ENCODE peak calls at places on chromosomes 7 and 10, in eight cellular contexts. I is dorsolateral prefrontal cortex; K is OCI-LY7; Y is cardiac muscle cell; S is GM23338; W is NB4; L is cardiac fibroblast; V is CD8-positive, alpha-beta T cell. B is an unnamed sample.

GRCh38 chr10:43842072-43842471 is 193.4 kb upstream of the ZNF32 start:
- DNase-seq in I (no peak), K (no peak), Y (no peak), S (no peak), W (no peak), L (no peak), V (no peak), B (no peak)

GRCh38 chr10:49272251-49273081 is 26.5 kb upstream of the C10orf71 start:
- DNase-seq in I (no peak), K (no peak), Y (no peak), S (no peak), W (no peak), L (peak), V (no peak), B (no peak)

GRCh38 chr10:78925800-78926319 is 142.9 kb upstream of the ZMIZ1 start:
- DNase-seq in I (no peak), K (no peak), Y (no peak), S (no peak), W (peak), L (peak), V (no peak), B (peak)

GRCh38 chr7:104328970-104329825 is 795 bp downstream of the LHFPL3 start:
- DNase-seq in I (no peak), K (no peak), Y (no peak), S (peak), W (no peak), L (no peak), V (no peak), B (peak)

GRCh38 chr7:128781126-128781525 is 5.5 kb upstream of the OPN1SW start:
- DNase-seq in I (no peak), K (no peak), Y (no peak), S (no peak), W (no peak), L (peak), V (no peak), B (no peak)

GRCh38 chr10:119318411-119319160 is 111.2 kb downstream of the GRK5 start:
- DNase-seq in I (no peak), K (no peak), Y (no peak), S (no peak), W (no peak), L (no peak), V (no peak), B (peak)

GRCh38 chr7:28473567-28474266 is 61.4 kb downstream of the CREB5 start:
- DNase-seq in I (no peak), K (no peak), Y (no peak), S (no peak), W (no peak), L (no peak), V (no peak), B (no peak)

GRCh38 chr10:44965104-44965503 is 5.5 kb downstream of the RASSF4 start:
- DNase-seq in I (no peak), K (no peak), Y (no peak), S (no peak), W (no peak), L (no peak), V (no peak), B (no peak)

GRCh38 chr10:33900591-33900990 is 566.1 kb upstream of the NRP1 start:
- DNase-seq in I (no peak), K (no peak), Y (no peak), S (no peak), W (no peak), L (peak), V (no peak), B (no peak)

GRCh38 chr10:88465765-88466164 is 117.4 kb downstream of the RNLS start:
- DNase-seq in I (no peak), K (no peak), Y (no peak), S (no peak), W (no peak), L (no peak), V (no peak), B (no peak)

GRCh38 chr10:17787087-17787942 is 21.8 kb upstream of the MRC1 start:
- DNase-seq in I (no peak), K (no peak), Y (no peak), S (peak), W (no peak), L (peak), V (no peak), B (peak)

GRCh38 chr10:6813876-6814275 is 233.8 kb upstream of the PRKCQ start:
- DNase-seq in I (no peak), K (no peak), Y (no peak), S (no peak), W (no peak), L (no peak), V (no peak), B (no peak)

GRCh38 chr10:12214763-12215218 is 18.8 kb downstream of the CDC123 start:
- DNase-seq in I (no peak), K (peak), Y (peak), S (peak), W (peak), L (peak), V (peak), B (peak)

GRCh38 chr7:49852619-49853462 is 79.4 kb downstream of the VWC2 start:
- DNase-seq in I (no peak), K (peak), Y (peak), S (peak), W (peak), L (peak), V (no peak), B (peak)

GRCh38 chr7:801940-802364 is 30.3 kb upstream of the SUN1 start:
- DNase-seq in I (no peak), K (no peak), Y (no peak), S (no peak), W (no peak), L (no peak), V (no peak), B (peak)

GRCh38 chr7:15402436-15403136 is 159.2 kb downstream of the AGMO start:
- DNase-seq in I (no peak), K (no peak), Y (no peak), S (no peak), W (no peak), L (no peak), V (no peak), B (no peak)

GRCh38 chr7:44101966-44102845 is 1.9 kb upstream of the AEBP1 start:
- DNase-seq in I (no peak), K (no peak), Y (no peak), S (no peak), W (no peak), L (peak), V (no peak), B (no peak)

GRCh38 chr10:49645417-49646255 is 31.8 kb downstream of the CHAT start:
- DNase-seq in I (no peak), K (no peak), Y (no peak), S (no peak), W (peak), L (peak), V (no peak), B (no peak)

GRCh38 chr7:55265836-55266235 is 99.3 kb upstream of the LANCL2 start:
- DNase-seq in I (no peak), K (no peak), Y (no peak), S (no peak), W (no peak), L (no peak), V (no peak), B (no peak)

GRCh38 chr10:7301039-7301768 is 109.6 kb downstream of the SFMBT2 start:
- DNase-seq in I (no peak), K (no peak), Y (peak), S (peak), W (no peak), L (no peak), V (no peak), B (peak)

GRCh38 chr7:27123477-27124053 is 7.0 kb downstream of the HOXA4 start:
- DNase-seq in I (no peak), K (no peak), Y (no peak), S (peak), W (no peak), L (no peak), V (no peak), B (no peak)
- H3K4me3 ChIP-seq in I (no peak), K (no peak), Y (no peak), S (no peak), W (no peak), L (no peak), V (no peak), B (peak)

DNA sequence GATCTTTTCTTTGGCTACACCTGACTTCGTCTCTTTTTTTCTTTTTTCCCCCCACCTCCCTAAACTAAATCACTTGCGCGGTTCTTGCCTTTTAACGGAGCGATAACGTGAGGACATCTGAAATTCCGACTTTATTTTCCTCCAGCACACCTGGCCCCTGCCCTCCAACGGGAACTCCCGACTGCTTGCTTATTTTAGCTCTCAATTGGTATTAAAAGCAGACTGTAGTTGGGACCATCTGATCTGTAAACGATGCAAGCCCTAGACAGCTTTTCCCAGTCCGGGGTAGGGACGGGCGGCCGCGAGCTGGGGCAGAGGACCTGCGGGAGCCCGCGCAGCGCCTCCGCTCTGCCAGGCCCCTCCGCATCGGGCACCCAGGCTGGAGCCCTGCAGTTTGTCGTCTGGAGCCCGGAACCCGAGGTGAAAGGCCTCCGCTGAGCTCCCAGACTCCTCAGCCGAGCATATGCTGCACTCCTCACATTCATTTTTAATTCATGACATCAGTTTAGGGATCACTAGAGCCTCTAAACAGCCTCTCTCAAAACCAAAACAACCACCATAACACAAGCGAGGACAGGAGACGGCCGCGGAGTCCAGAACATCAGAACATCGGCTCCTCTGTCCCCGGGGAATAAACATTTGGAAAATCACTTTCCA is 10.0 kb upstream of the EMX2 start:
- DNase-seq in I (no peak), K (no peak), Y (no peak), S (peak), W (no peak), L (no peak), V (no peak), B (no peak)
- H3K4me3 ChIP-seq in I (no peak), K (no peak), Y (no peak), S (peak), W (no peak), L (no peak), V (no peak), B (no peak)

GRCh38 chr7:131161103-131161502 is 166.6 kb upstream of the MKLN1 start:
- DNase-seq in I (no peak), K (no peak), Y (no peak), S (no peak), W (no peak), L (peak), V (no peak), B (no peak)

GRCh38 chr7:131166066-131166465 is 161.6 kb upstream of the MKLN1 start:
- DNase-seq in I (no peak), K (no peak), Y (no peak), S (no peak), W (no peak), L (no peak), V (no peak), B (no peak)

GRCh38 chr7:131159961-131160361 is 167.7 kb upstream of the MKLN1 start:
- DNase-seq in I (no peak), K (no peak), Y (no peak), S (no peak), W (no peak), L (peak), V (no peak), B (no peak)

GRCh38 chr7:131164025-131164899 is 163.4 kb upstream of the MKLN1 start:
- DNase-seq in I (no peak), K (no peak), Y (no peak), S (peak), W (no peak), L (peak), V (no peak), B (no peak)

GRCh38 chr7:131164900-131165254 is 162.8 kb upstream of the MKLN1 start:
- DNase-seq in I (no peak), K (no peak), Y (no peak), S (no peak), W (no peak), L (no peak), V (no peak), B (no peak)
- H3K4me3 ChIP-seq in I (no peak), K (no peak), Y (no peak), S (no peak), W (no peak), L (no peak), V (no peak), B (no peak)

GRCh38 chr7:76291346-76292205 is 10.9 kb upstream of the HSPB1 start:
- DNase-seq in I (peak), K (peak), Y (peak), S (peak), W (peak), L (peak), V (peak), B (peak)
- H3K4me3 ChIP-seq in I (peak), K (peak), Y (no peak), S (peak), W (peak), L (peak), V (no peak), B (no peak)

DNA sequence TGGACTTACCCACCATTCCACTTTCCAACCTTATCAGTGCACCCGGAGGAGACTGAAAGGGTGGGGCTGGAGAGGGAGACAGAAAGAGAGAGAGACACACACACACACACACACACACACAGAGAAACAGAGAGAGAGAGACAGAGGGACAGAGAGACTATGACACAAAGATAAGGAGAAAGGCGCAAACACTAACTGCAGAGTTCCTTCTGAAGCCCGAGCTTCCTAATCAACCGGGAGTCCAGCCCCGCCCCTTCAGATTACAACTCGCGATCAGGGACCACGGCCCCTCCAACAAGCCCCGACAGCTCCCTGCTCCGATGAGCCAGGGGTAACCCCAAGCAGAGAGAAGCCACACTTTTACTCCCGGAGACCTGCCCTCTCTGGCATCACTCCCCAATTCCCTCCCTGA is 499 bp downstream of the GAL3ST4 start:
- DNase-seq in I (no peak), K (no peak), Y (peak), S (peak), W (peak), L (peak), V (no peak), B (peak)
- H3K4me3 ChIP-seq in I (peak), K (no peak), Y (peak), S (peak), W (peak), L (peak), V (peak), B (no peak)